ENCODE peak calls at places on chromosomes 2 and 18, in six cellular contexts. J, Q, O, L, P and N are unnamed samples.

GRCh38 chr2:158837645-158838044 is 42.5 kb downstream of the DAPL1 start:
- DNase-seq in Q (no peak), J (no peak), P (no peak), O (no peak), L (no peak), N (no peak)

GRCh38 chr18:6543330-6543908 is 128.7 kb upstream of the L3MBTL4 start:
- DNase-seq in L (no peak), J (no peak), O (no peak), P (peak), Q (peak), N (no peak)

GRCh38 chr2:208501217-208501616 is 94.6 kb downstream of the PTH2R start:
- DNase-seq in J (no peak), Q (peak), L (no peak), O (no peak), P (peak), N (no peak)

GRCh38 chr2:29004755-29005154 is 23.7 kb downstream of the TOGARAM2 start:
- DNase-seq in J (no peak), P (no peak), Q (no peak), L (no peak), O (no peak), N (no peak)

GRCh38 chr2:179726461-179727180 is 134.8 kb downstream of the ZNF385B start:
- DNase-seq in O (no peak), Q (no peak), P (no peak), J (no peak), L (no peak), N (no peak)

GRCh38 chr2:113010088-113010487 is 4.8 kb downstream of the IL36A start:
- DNase-seq in O (no peak), Q (no peak), P (no peak), J (no peak), L (no peak), N (no peak)

GRCh38 chr2:218262631-218263586 is 2.1 kb downstream of the GPBAR1 start:
- DNase-seq in O (no peak), P (no peak), Q (no peak), L (no peak), J (no peak), N (no peak)

GRCh38 chr2:165440367-165440766 is 29.1 kb upstream of the CSRNP3 start:
- DNase-seq in L (no peak), O (peak), J (no peak), Q (no peak), P (peak), N (no peak)

GRCh38 chr2:105746177-105747080 is 1.7 kb downstream of the NCK2 start:
- DNase-seq in L (peak), J (peak), P (no peak), O (no peak), Q (no peak), N (peak)

GRCh38 chr2:222287862-222288479 is 10.8 kb downstream of the PAX3 start:
- DNase-seq in J (no peak), L (no peak), O (no peak), P (no peak), Q (no peak), N (no peak)

GRCh38 chr2:100320547-100321180 is 1.6 kb downstream of the LONRF2 start:
- DNase-seq in O (no peak), J (no peak), P (peak), Q (peak), L (no peak), N (no peak)

GRCh38 chr2:212088353-212088752 is 450.2 kb downstream of the ERBB4 start:
- DNase-seq in O (no peak), Q (no peak), P (no peak), J (no peak), L (no peak), N (no peak)

GRCh38 chr2:67322361-67323001 is 74.7 kb upstream of the ETAA1 start:
- DNase-seq in P (peak), J (no peak), Q (peak), O (peak), L (no peak), N (no peak)

GRCh38 chr18:31303771-31304170 is 14.2 kb upstream of the DSG1 start:
- DNase-seq in J (no peak), P (no peak), O (no peak), Q (no peak), L (no peak), N (no peak)

GRCh38 chr2:227127236-227127635 is 36.8 kb downstream of the COL4A4 start:
- DNase-seq in P (no peak), J (no peak), O (no peak), Q (peak), L (no peak), N (no peak)

GRCh38 chr18:7953085-7953958 is 386.2 kb downstream of the PTPRM start:
- DNase-seq in Q (no peak), L (no peak), O (no peak), J (no peak), P (no peak), N (no peak)

GRCh38 chr2:165844216-165844615 is 50.2 kb upstream of the GALNT3 start:
- DNase-seq in O (peak), P (no peak), Q (no peak), L (no peak), J (no peak), N (no peak)

GRCh38 chr2:234032301-234032856 is 18.1 kb upstream of the SPP2 start:
- DNase-seq in Q (no peak), L (no peak), J (no peak), P (peak), O (peak), N (no peak)

GRCh38 chr2:44680983-44681481 is 260.5 kb upstream of the SIX3 start:
- DNase-seq in O (peak), L (no peak), P (no peak), Q (peak), J (no peak), N (no peak)

GRCh38 chr18:63181706-63182105 is 137.9 kb downstream of the BCL2 start:
- DNase-seq in O (no peak), L (no peak), Q (no peak), J (no peak), P (no peak), N (no peak)

GRCh38 chr2:66539452-66539851 is 104.5 kb downstream of the MEIS1 start:
- DNase-seq in P (peak), Q (no peak), O (no peak), L (no peak), J (no peak), N (no peak)

GRCh38 chr18:55838841-55839240 is 250.8 kb upstream of the TCF4 start:
- DNase-seq in J (no peak), O (no peak), L (no peak), Q (no peak), P (peak), N (no peak)

GRCh38 chr18:5600376-5601071 is 56.7 kb upstream of the EPB41L3 start:
- DNase-seq in Q (no peak), P (peak), L (no peak), J (no peak), O (peak), N (no peak)

GRCh38 chr18:26309283-26309682 is 83.0 kb downstream of the TAF4B start:
- DNase-seq in Q (no peak), O (no peak), J (no peak), P (peak), L (no peak), N (no peak)

GRCh38 chr2:9744256-9745004 is 98.8 kb upstream of the TAF1B start:
- DNase-seq in P (no peak), O (no peak), J (no peak), L (no peak), Q (peak), N (no peak)

GRCh38 chr18:3207565-3207964 is 12.2 kb downstream of the MYOM1 start:
- DNase-seq in J (no peak), L (no peak), O (no peak), Q (peak), P (peak), N (no peak)

GRCh38 chr2:151878655-151879563 is 50.7 kb upstream of the ARL5A start:
- DNase-seq in O (peak), P (peak), Q (no peak), J (no peak), L (no peak), N (no peak)

GRCh38 chr2:28347596-28347995 is 45.1 kb upstream of the FOSL2 start:
- DNase-seq in L (peak), P (no peak), O (no peak), J (no peak), Q (no peak), N (peak)

GRCh38 chr18:37385846-37386435 is 179.7 kb downstream of the CELF4 start:
- DNase-seq in P (peak), J (no peak), O (peak), Q (no peak), L (no peak), N (no peak)

GRCh38 chr18:10230072-10230471 is 224.4 kb upstream of the APCDD1 start:
- DNase-seq in J (no peak), L (no peak), Q (peak), O (no peak), P (peak), N (no peak)

GRCh38 chr2:179081954-179082353 is 32.0 kb upstream of the CCDC141 start:
- DNase-seq in P (no peak), Q (no peak), O (no peak), L (no peak), J (no peak), N (no peak)